ENCODE peak calls at places on chromosomes 2 and 18, in four cellular contexts. B, V, M and D are unnamed samples.
A peak's percentile ranks its signal among the peaks of the same experiment; 100 is the strongest.

GRCh38 chr2:191358325-191359025 is 113.3 kb downstream of the MYO1B start:
- DNase-seq in B (no peak), M (no peak), V (no peak), D (no peak)

GRCh38 chr2:217918220-217919024 is 84.4 kb downstream of the TNS1 start:
- DNase-seq in V (peak; percentile 11), M (no peak), B (no peak), D (peak; percentile 46)

GRCh38 chr2:28368417-28368798 is 24.2 kb upstream of the FOSL2 start:
- DNase-seq in B (peak; percentile 66), V (no peak), M (no peak), D (no peak)

GRCh38 chr2:69797235-69797634 is 32.2 kb upstream of the GMCL1 start:
- DNase-seq in B (no peak), V (no peak), M (no peak), D (no peak)

GRCh38 chr2:74887961-74888670 is 54.2 kb downstream of the HK2 start:
- DNase-seq in V (no peak), B (no peak), M (no peak), D (no peak)

GRCh38 chr18:36427831-36428230 is 130.3 kb downstream of the FHOD3 start:
- DNase-seq in M (no peak), V (no peak), B (no peak), D (no peak)

GRCh38 chr2:188079176-188079575 is 212.5 kb upstream of the GULP1 start:
- DNase-seq in B (no peak), V (no peak), M (no peak), D (no peak)

GRCh38 chr2:221202431-221202830 is 369.7 kb downstream of the EPHA4 start:
- DNase-seq in B (no peak), V (no peak), M (no peak), D (no peak)

GRCh38 chr2:98796775-98797544 is 66.0 kb upstream of the MGAT4A start:
- DNase-seq in B (no peak), V (no peak), M (no peak), D (no peak)

GRCh38 chr2:979286-979928 is 28.8 kb downstream of the SNTG2 start:
- DNase-seq in M (no peak), B (no peak), V (no peak), D (no peak)

GRCh38 chr18:63787673-63788072 is 12.5 kb downstream of the SERPINB7 start:
- DNase-seq in M (no peak), V (no peak), B (no peak), D (no peak)

GRCh38 chr18:44938396-44939036 is 257.8 kb downstream of the SETBP1 start:
- DNase-seq in B (no peak), M (no peak), V (no peak), D (no peak)

GRCh38 chr2:129866391-129866790 is 113.1 kb upstream of the RAB6C start:
- DNase-seq in M (no peak), V (no peak), B (no peak), D (no peak)

GRCh38 chr18:57353137-57353939 is 981 bp downstream of the ST8SIA3 start:
- DNase-seq in V (peak; percentile 36), B (no peak), M (no peak), D (no peak)

GRCh38 chr2:68282814-68283812 is 30.8 kb upstream of the PPP3R1 start:
- DNase-seq in M (no peak), V (no peak), B (no peak), D (no peak)

GRCh38 chr2:236667526-236667925 is 97.9 kb downstream of the ACKR3 start:
- DNase-seq in B (no peak), M (no peak), V (no peak), D (peak; percentile 45)

GRCh38 chr2:156748238-156748637 is 312.1 kb downstream of the GPD2 start:
- DNase-seq in V (no peak), M (no peak), B (no peak), D (no peak)

GRCh38 chr2:72150961-72151356 is 3.3 kb upstream of the CYP26B1 start:
- DNase-seq in B (peak; percentile 56), M (no peak), V (no peak), D (no peak)

GRCh38 chr2:75646090-75646582 is 447 bp upstream of the MRPL19 start:
- DNase-seq in M (no peak), B (no peak), V (no peak), D (no peak)

GRCh38 chr2:113078350-113078839 is 10.6 kb downstream of the IL1F10 start:
- DNase-seq in V (no peak), B (no peak), M (no peak), D (no peak)

GRCh38 chr2:134405641-134406081 is 151.8 kb downstream of the MGAT5 start:
- DNase-seq in B (no peak), V (no peak), M (no peak), D (no peak)

GRCh38 chr2:137952586-137953129 is 11.6 kb upstream of the HNMT start:
- DNase-seq in B (no peak), M (no peak), V (no peak), D (no peak)

GRCh38 chr2:231200805-231201474 is 2.5 kb downstream of the ARMC9 start:
- DNase-seq in M (no peak), V (no peak), B (no peak), D (no peak)

GRCh38 chr2:140311905-140312304 is 1531.7 kb upstream of the NXPH2 start:
- DNase-seq in B (no peak), V (no peak), M (no peak), D (no peak)

GRCh38 chr18:70454705-70455322 is 166.0 kb downstream of the SOCS6 start:
- DNase-seq in B (no peak), V (peak; percentile 64), M (no peak), D (no peak)

GRCh38 chr2:135985826-135986393 is 484 bp upstream of the DARS1 start:
- DNase-seq in M (peak; percentile 69), V (no peak), B (no peak), D (no peak)

GRCh38 chr2:212814941-212815340 is 276.3 kb upstream of the ERBB4 start:
- DNase-seq in B (no peak), V (no peak), M (no peak), D (no peak)

GRCh38 chr2:217660423-217660822 is 342.4 kb downstream of the TNS1 start:
- DNase-seq in M (no peak), B (no peak), V (no peak), D (no peak)

GRCh38 chr2:174004900-174005605 is 39.9 kb upstream of the SP3 start:
- DNase-seq in V (no peak), B (no peak), M (no peak), D (peak; percentile 79)

GRCh38 chr2:108855194-108855593 is 68.6 kb downstream of the CCDC138 start:
- DNase-seq in V (no peak), B (no peak), M (no peak), D (no peak)

GRCh38 chr2:166802475-166802874 is 85.8 kb upstream of the XIRP2 start:
- DNase-seq in B (no peak), M (no peak), V (no peak), D (no peak)

GRCh38 chr18:63178526-63178880 is 141.1 kb downstream of the BCL2 start:
- DNase-seq in M (no peak), V (no peak), B (peak; percentile 65), D (peak; percentile 83)

GRCh38 chr2:219886615-219887014 is 259.2 kb downstream of the SLC4A3 start:
- DNase-seq in M (no peak), B (no peak), V (no peak), D (no peak)

GRCh38 chr2:11128258-11128951 is 26.9 kb upstream of the SLC66A3 start:
- DNase-seq in V (no peak), B (peak; percentile 73), M (no peak), D (no peak)

GRCh38 chr2:202084265-202084664 is 11.2 kb downstream of the KIAA2012 start:
- DNase-seq in V (peak; percentile 46), B (no peak), M (no peak), D (no peak)

DNA sequence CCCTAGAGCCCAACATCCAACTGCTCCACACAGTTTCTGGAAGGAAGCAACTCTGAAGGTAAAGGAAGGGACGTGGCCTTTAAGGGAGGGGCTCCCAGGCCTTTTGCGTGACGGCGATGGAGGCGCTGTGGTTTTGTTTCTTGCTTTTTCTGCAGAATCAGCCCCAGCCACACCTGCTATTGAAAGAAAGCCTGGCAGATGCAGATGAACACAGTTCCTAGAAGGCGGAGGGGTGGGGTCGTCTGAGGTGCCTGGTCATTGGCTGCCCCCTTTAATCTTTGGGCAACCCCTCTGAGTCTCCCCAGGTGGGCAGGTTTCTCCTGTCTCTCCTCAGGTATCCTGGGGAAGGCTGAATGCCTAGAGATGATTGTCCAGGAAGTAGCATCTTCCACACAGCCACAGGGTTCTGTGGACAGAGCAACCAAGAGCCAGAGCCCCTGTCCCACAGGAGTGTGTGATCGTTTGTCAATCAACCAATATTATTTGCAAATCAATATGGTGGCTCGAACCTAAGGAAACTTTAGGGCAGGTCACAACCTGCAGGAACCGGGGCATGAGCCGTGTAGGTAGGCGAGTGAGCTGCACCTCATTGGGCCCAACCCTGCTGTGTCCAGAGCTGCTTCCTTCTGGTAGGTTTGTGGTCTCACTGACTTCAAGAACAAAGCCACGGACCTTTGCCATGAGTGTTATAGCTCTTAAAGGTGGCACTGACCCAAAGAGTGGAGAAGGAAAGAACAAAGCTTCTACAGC is 104.4 kb downstream of the NDUFA10 start:
- DNase-seq in B (peak; percentile 36), M (no peak), V (no peak), D (no peak)
- H3K9me3 ChIP-seq in B (peaks cover 50% of the 10 kb centered on the region), M (peaks cover 16% of the 10 kb centered on the region), V (peaks cover 14% of the 10 kb centered on the region), D (no peaks in the 10 kb centered on the region)

DNA sequence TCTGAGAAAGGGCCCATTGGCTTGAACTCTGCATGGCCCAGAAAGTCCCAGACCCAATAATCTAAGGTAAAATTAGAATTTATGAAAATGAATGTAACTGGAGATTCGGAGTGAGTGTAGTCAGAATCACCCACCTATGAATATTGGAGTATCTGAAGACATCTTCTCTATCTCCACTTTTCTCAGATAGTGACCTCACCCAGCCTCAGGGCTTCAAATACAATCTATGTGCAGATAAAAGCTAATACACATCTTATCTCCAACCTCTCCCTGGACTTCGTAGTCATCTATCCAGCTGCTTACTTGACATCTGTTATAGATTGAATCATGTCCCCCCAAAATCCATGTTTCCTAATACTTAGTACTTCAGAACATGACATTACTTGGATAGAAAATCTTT is 263.2 kb downstream of the RAD51AP2 start:
- DNase-seq in V (no peak), M (no peak), B (no peak), D (no peak)
- H3K4me1 ChIP-seq in V (no peaks in the 10 kb centered on the region), M (no peaks in the 10 kb centered on the region), B (no peaks in the 10 kb centered on the region), D (no peaks in the 10 kb centered on the region)

GRCh38 chr2:16908671-16909070 is 243.0 kb upstream of the CYRIA start:
- DNase-seq in B (no peak), M (no peak), V (no peak), D (no peak)

GRCh38 chr2:16907645-16908282 is 242.1 kb upstream of the CYRIA start:
- DNase-seq in B (no peak), V (no peak), M (no peak), D (no peak)
- H3K27ac ChIP-seq in B (no peak overlapping the region), V (no peak overlapping the region), M (no peak overlapping the region), D (no peak overlapping the region)

DNA sequence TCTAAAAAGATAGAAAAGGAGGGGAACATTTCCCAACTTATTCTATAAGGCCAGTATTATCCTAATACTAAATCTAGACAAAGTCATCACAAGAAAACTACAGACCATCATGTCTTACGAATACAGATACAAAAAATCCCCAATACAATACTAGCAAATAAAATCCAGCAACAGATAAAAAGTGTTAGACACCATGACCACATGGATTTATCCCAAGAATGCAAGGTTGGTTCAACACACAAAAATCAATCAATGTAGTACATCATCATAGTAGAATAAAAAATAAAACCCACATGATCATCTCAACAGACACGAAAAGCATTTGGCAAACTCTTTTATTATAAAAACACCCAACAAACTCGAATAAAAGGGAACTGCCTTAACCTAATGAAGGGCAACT is 18.5 kb downstream of the SLC66A2 start:
- DNase-seq in B (no peak), M (no peak), V (no peak), D (no peak)
- H3K9me3 ChIP-seq in B (peaks cover 86% of the 10 kb centered on the region), M (peaks cover 42% of the 10 kb centered on the region), V (peaks cover 66% of the 10 kb centered on the region), D (peaks cover 37% of the 10 kb centered on the region)